ENCODE peak calls at places on chromosome 11, in five cellular contexts. One of them, this sample, is unnamed.

GRCh38 chr11:3357302-3357701 is 21.6 kb downstream of the ZNF195 start:
- DNase-seq in ovary: no peak
- DNase-seq in pancreas: no peak
- DNase-seq in stomach: no peak
- DNase-seq in spleen: no peak
- DNase-seq in this sample: no peak

GRCh38 chr11:114348200-114349191 is 51.8 kb downstream of the C11orf71 start:
- DNase-seq in ovary: no peak
- DNase-seq in pancreas: peak; percentile 24
- DNase-seq in stomach: peak; percentile 47
- DNase-seq in spleen: no peak
- DNase-seq in this sample: no peak

GRCh38 chr11:126282742-126283591 is at the start of gene TIRAP:
- DNase-seq in ovary: peak; percentile 79
- DNase-seq in pancreas: peak; percentile 70
- DNase-seq in stomach: peak; percentile 73
- DNase-seq in spleen: peak; percentile 93
- DNase-seq in this sample: peak; percentile 81

GRCh38 chr11:34234086-34234740 is 123.6 kb downstream of the ABTB2 start:
- DNase-seq in ovary: no peak
- DNase-seq in pancreas: peak; percentile 45
- DNase-seq in stomach: peak; percentile 58
- DNase-seq in spleen: no peak
- DNase-seq in this sample: peak; percentile 53

GRCh38 chr11:77710358-77710757 is 72.8 kb upstream of the CLNS1A start:
- DNase-seq in ovary: no peak
- DNase-seq in pancreas: no peak
- DNase-seq in stomach: no peak
- DNase-seq in spleen: no peak
- DNase-seq in this sample: no peak

GRCh38 chr11:8209208-8209807 is 40.5 kb upstream of the RIC3 start:
- DNase-seq in ovary: no peak
- DNase-seq in pancreas: no peak
- DNase-seq in stomach: peak; percentile 33
- DNase-seq in spleen: peak; percentile 88
- DNase-seq in this sample: peak; percentile 11

GRCh38 chr11:57938351-57938750 is 85.3 kb upstream of the OR9Q1 start:
- DNase-seq in ovary: no peak
- DNase-seq in pancreas: no peak
- DNase-seq in stomach: no peak
- DNase-seq in spleen: no peak
- DNase-seq in this sample: no peak

GRCh38 chr11:46705070-46705688 is 4.3 kb downstream of the ZNF408 start:
- DNase-seq in ovary: no peak
- DNase-seq in pancreas: no peak
- DNase-seq in stomach: no peak
- DNase-seq in spleen: no peak
- DNase-seq in this sample: no peak

GRCh38 chr11:123559418-123559817 is 95.0 kb downstream of the SCN3B start:
- DNase-seq in ovary: no peak
- DNase-seq in pancreas: no peak
- DNase-seq in stomach: no peak
- DNase-seq in spleen: no peak
- DNase-seq in this sample: no peak

GRCh38 chr11:76793391-76793811 is 10.2 kb downstream of the TSKU start:
- DNase-seq in ovary: peak; percentile 46
- DNase-seq in pancreas: no peak
- DNase-seq in stomach: peak; percentile 15
- DNase-seq in spleen: peak; percentile 23
- DNase-seq in this sample: no peak

GRCh38 chr11:62186195-62186594 is 3.8 kb upstream of the SCGB1D1 start:
- DNase-seq in ovary: no peak
- DNase-seq in pancreas: no peak
- DNase-seq in stomach: no peak
- DNase-seq in spleen: no peak
- DNase-seq in this sample: no peak

GRCh38 chr11:117875397-117876048 is 935 bp downstream of the FXYD6 start:
- DNase-seq in ovary: peak; percentile 60
- DNase-seq in pancreas: no peak
- DNase-seq in stomach: no peak
- DNase-seq in spleen: no peak
- DNase-seq in this sample: peak; percentile 21

GRCh38 chr11:77819921-77820564 is 479 bp downstream of the RSF1 start:
- DNase-seq in ovary: peak; percentile 73
- DNase-seq in pancreas: peak; percentile 61
- DNase-seq in stomach: peak; percentile 31
- DNase-seq in spleen: no peak
- DNase-seq in this sample: no peak

GRCh38 chr11:11356842-11357241 is 3.8 kb upstream of the CSNK2A3 start:
- DNase-seq in ovary: no peak
- DNase-seq in pancreas: no peak
- DNase-seq in stomach: no peak
- DNase-seq in spleen: no peak
- DNase-seq in this sample: no peak

GRCh38 chr11:72352859-72353551 is 81.3 kb downstream of the CLPB start:
- DNase-seq in ovary: no peak
- DNase-seq in pancreas: no peak
- DNase-seq in stomach: no peak
- DNase-seq in spleen: no peak
- DNase-seq in this sample: no peak

GRCh38 chr11:125285844-125286243 is 121.3 kb downstream of the PKNOX2 start:
- DNase-seq in ovary: no peak
- DNase-seq in pancreas: no peak
- DNase-seq in stomach: no peak
- DNase-seq in spleen: no peak
- DNase-seq in this sample: no peak

GRCh38 chr11:132999519-132999918 is 532.8 kb downstream of the OPCML start:
- DNase-seq in ovary: no peak
- DNase-seq in pancreas: no peak
- DNase-seq in stomach: no peak
- DNase-seq in spleen: no peak
- DNase-seq in this sample: no peak

GRCh38 chr11:40188848-40189247 is 1270.6 kb downstream of the LRRC4C start:
- DNase-seq in ovary: no peak
- DNase-seq in pancreas: peak; percentile 38
- DNase-seq in stomach: peak; percentile 67
- DNase-seq in spleen: no peak
- DNase-seq in this sample: no peak

GRCh38 chr11:3867209-3868071 is 12.0 kb downstream of the STIM1 start:
- DNase-seq in ovary: no peak
- DNase-seq in pancreas: peak; percentile 55
- DNase-seq in stomach: peak; percentile 35
- DNase-seq in spleen: no peak
- DNase-seq in this sample: no peak

GRCh38 chr11:61837411-61838005 is 9.4 kb downstream of the FADS2 start:
- DNase-seq in ovary: no peak
- DNase-seq in pancreas: no peak
- DNase-seq in stomach: no peak
- DNase-seq in spleen: peak; percentile 54
- DNase-seq in this sample: no peak

GRCh38 chr11:2132874-2133480 is 6.2 kb downstream of the IGF2 start:
- DNase-seq in ovary: no peak
- DNase-seq in pancreas: no peak
- DNase-seq in stomach: no peak
- DNase-seq in spleen: no peak
- DNase-seq in this sample: no peak

GRCh38 chr11:71204294-71204693 is 48.1 kb downstream of the SHANK2 start:
- DNase-seq in ovary: no peak
- DNase-seq in pancreas: no peak
- DNase-seq in stomach: no peak
- DNase-seq in spleen: peak; percentile 55
- DNase-seq in this sample: no peak

GRCh38 chr11:130514316-130514715 is 65.9 kb downstream of the ADAMTS15 start:
- DNase-seq in ovary: no peak
- DNase-seq in pancreas: no peak
- DNase-seq in stomach: no peak
- DNase-seq in spleen: no peak
- DNase-seq in this sample: no peak

GRCh38 chr11:1269957-1270356 is 39.5 kb downstream of the TOLLIP start:
- DNase-seq in ovary: no peak
- DNase-seq in pancreas: no peak
- DNase-seq in stomach: no peak
- DNase-seq in spleen: peak; percentile 56
- DNase-seq in this sample: no peak

GRCh38 chr11:11960687-11961086 is 47.7 kb downstream of the DKK3 start:
- DNase-seq in ovary: no peak
- DNase-seq in pancreas: no peak
- DNase-seq in stomach: no peak
- DNase-seq in spleen: no peak
- DNase-seq in this sample: no peak

GRCh38 chr11:9748361-9748970 is 84.6 kb downstream of the SWAP70 start:
- DNase-seq in ovary: no peak
- DNase-seq in pancreas: peak; percentile 46
- DNase-seq in stomach: peak; percentile 42
- DNase-seq in spleen: no peak
- DNase-seq in this sample: peak; percentile 88

GRCh38 chr11:116879789-116880402 is 42.5 kb upstream of the APOA1 start:
- DNase-seq in ovary: no peak
- DNase-seq in pancreas: no peak
- DNase-seq in stomach: no peak
- DNase-seq in spleen: no peak
- DNase-seq in this sample: peak; percentile 47

GRCh38 chr11:45180158-45180887 is 33.9 kb downstream of the PRDM11 start:
- DNase-seq in ovary: peak; percentile 74
- DNase-seq in pancreas: peak; percentile 60
- DNase-seq in stomach: peak; percentile 73
- DNase-seq in spleen: peak; percentile 85
- DNase-seq in this sample: no peak

GRCh38 chr11:71489311-71490043 is 36.5 kb downstream of the NADSYN1 start:
- DNase-seq in ovary: no peak
- DNase-seq in pancreas: no peak
- DNase-seq in stomach: peak; percentile 21
- DNase-seq in spleen: no peak
- DNase-seq in this sample: no peak

GRCh38 chr11:134159652-134160051 is 64.1 kb downstream of the NCAPD3 start:
- DNase-seq in ovary: no peak
- DNase-seq in pancreas: no peak
- DNase-seq in stomach: no peak
- DNase-seq in spleen: no peak
- DNase-seq in this sample: no peak

GRCh38 chr11:32172771-32173170 is 81.9 kb downstream of the RCN1 start:
- DNase-seq in ovary: no peak
- DNase-seq in pancreas: no peak
- DNase-seq in stomach: peak; percentile 43
- DNase-seq in spleen: no peak
- DNase-seq in this sample: no peak

GRCh38 chr11:129280027-129280811 is 88.1 kb upstream of the ARHGAP32 start:
- DNase-seq in ovary: peak; percentile 21
- DNase-seq in pancreas: no peak
- DNase-seq in stomach: no peak
- DNase-seq in spleen: no peak
- DNase-seq in this sample: no peak

GRCh38 chr11:68117896-68118470 is 3.2 kb downstream of the CHKA start:
- DNase-seq in ovary: no peak
- DNase-seq in pancreas: no peak
- DNase-seq in stomach: no peak
- DNase-seq in spleen: no peak
- DNase-seq in this sample: no peak

GRCh38 chr11:111344032-111344431 is 35.0 kb downstream of the POU2AF1 start:
- DNase-seq in ovary: peak; percentile 38
- DNase-seq in pancreas: no peak
- DNase-seq in stomach: no peak
- DNase-seq in spleen: no peak
- DNase-seq in this sample: no peak

GRCh38 chr11:11978792-11979486 is 29.5 kb downstream of the DKK3 start:
- DNase-seq in ovary: peak; percentile 77
- DNase-seq in pancreas: no peak
- DNase-seq in stomach: peak; percentile 64
- DNase-seq in spleen: peak; percentile 33
- DNase-seq in this sample: no peak

DNA sequence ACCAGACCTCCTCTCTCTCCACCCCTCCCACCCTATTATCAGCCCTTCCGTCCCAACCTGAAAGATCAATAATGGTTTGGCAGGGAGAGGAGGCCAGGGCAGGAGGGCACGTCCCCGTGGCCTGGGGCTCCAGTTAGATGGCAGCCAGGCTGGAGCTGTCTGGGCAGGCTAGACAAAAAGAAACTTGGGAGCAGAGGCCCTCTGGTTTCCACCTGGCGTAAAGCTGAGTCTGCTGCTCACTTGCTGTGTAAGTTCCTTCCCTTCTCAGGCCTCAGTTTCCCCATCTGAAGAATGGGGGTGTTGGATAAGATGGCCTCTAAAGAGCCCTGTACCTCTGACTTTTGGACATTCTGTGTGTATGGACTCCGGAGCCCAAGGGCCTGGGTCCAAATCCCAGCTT is 3.8 kb upstream of the RHOD start:
- DNase-seq in ovary: no peak
- DNase-seq in pancreas: no peak
- DNase-seq in stomach: no peak
- DNase-seq in spleen: no peak
- DNase-seq in this sample: no peak
- H3K4me1 ChIP-seq in ovary: peaks cover 4% of the 10 kb centered on the region
- H3K4me1 ChIP-seq in pancreas: peaks cover 20% of the 10 kb centered on the region
- H3K4me1 ChIP-seq in stomach: peaks cover 33% of the 10 kb centered on the region
- H3K4me1 ChIP-seq in spleen: peaks cover 40% of the 10 kb centered on the region
- H3K4me1 ChIP-seq in this sample: peaks cover 13% of the 10 kb centered on the region

GRCh38 chr11:36377759-36378553 is 81.9 kb downstream of the PRR5L start:
- DNase-seq in ovary: no peak
- DNase-seq in pancreas: no peak
- DNase-seq in stomach: no peak
- DNase-seq in spleen: no peak
- DNase-seq in this sample: no peak
- H3K4me3 ChIP-seq in ovary: peak overlapping the region; percentile 54
- H3K4me3 ChIP-seq in pancreas: peak overlapping the region; percentile 51
- H3K4me3 ChIP-seq in stomach: peak overlapping the region; percentile 61
- H3K4me3 ChIP-seq in spleen: peak overlapping the region; percentile 88
- H3K4me3 ChIP-seq in this sample: peak overlapping the region; percentile 37

GRCh38 chr11:65488273-65489058 is 10.4 kb upstream of the MALAT1 start:
- DNase-seq in ovary: peak; percentile 71
- DNase-seq in pancreas: no peak
- DNase-seq in stomach: no peak
- DNase-seq in spleen: no peak
- DNase-seq in this sample: no peak
- H3K4me1 ChIP-seq in ovary: peaks cover 50% of the 10 kb centered on the region
- H3K4me1 ChIP-seq in pancreas: peaks cover 49% of the 10 kb centered on the region
- H3K4me1 ChIP-seq in stomach: peaks cover 81% of the 10 kb centered on the region
- H3K4me1 ChIP-seq in spleen: peaks cover 83% of the 10 kb centered on the region
- H3K4me1 ChIP-seq in this sample: no peaks in the 10 kb centered on the region

GRCh38 chr11:64244966-64245365 is 1.8 kb downstream of the PPP1R14B start:
- DNase-seq in ovary: no peak
- DNase-seq in pancreas: no peak
- DNase-seq in stomach: no peak
- DNase-seq in spleen: peak; percentile 78
- DNase-seq in this sample: no peak

GRCh38 chr11:64244107-64244506 is 2.6 kb downstream of the PPP1R14B start:
- DNase-seq in ovary: no peak
- DNase-seq in pancreas: no peak
- DNase-seq in stomach: no peak
- DNase-seq in spleen: no peak
- DNase-seq in this sample: no peak

GRCh38 chr11:64241175-64241429 is 207 bp downstream of the FKBP2 start:
- DNase-seq in ovary: no peak
- DNase-seq in pancreas: no peak
- DNase-seq in stomach: no peak
- DNase-seq in spleen: no peak
- DNase-seq in this sample: no peak

GRCh38 chr11:64241430-64242153 is 697 bp downstream of the FKBP2 start:
- DNase-seq in ovary: peak; percentile 100
- DNase-seq in pancreas: peak; percentile 100
- DNase-seq in stomach: peak; percentile 100
- DNase-seq in spleen: peak; percentile 100
- DNase-seq in this sample: peak; percentile 99

GRCh38 chr11:64242920-64243854 is 2.3 kb downstream of the FKBP2 start:
- DNase-seq in ovary: no peak
- DNase-seq in pancreas: no peak
- DNase-seq in stomach: no peak
- DNase-seq in spleen: no peak
- DNase-seq in this sample: no peak
- H3K4me3 ChIP-seq in ovary: peak overlapping the region; percentile 96
- H3K4me3 ChIP-seq in pancreas: peak overlapping the region; percentile 81
- H3K4me3 ChIP-seq in stomach: no peak overlapping the region
- H3K4me3 ChIP-seq in spleen: peak overlapping the region; percentile 94
- H3K4me3 ChIP-seq in this sample: no peak overlapping the region